ENCODE peak calls at places on chromosomes 13 and 19, in five cellular contexts. Y, H, P, U and I are unnamed samples.

GRCh38 chr19:1860133-1860775 is 3.1 kb downstream of the KLF16 start:
- DNase-seq in Y (peak; percentile 64), H (peak; percentile 50), P (peak; percentile 33), U (no peak), I (peak; percentile 79)

GRCh38 chr13:66210677-66211076 is 1019.5 kb downstream of the PCDH9 start:
- DNase-seq in Y (no peak), H (no peak), P (peak; percentile 20), U (peak; percentile 28), I (no peak)

GRCh38 chr19:12983561-12984142 is 11.6 kb upstream of the NFIX start:
- DNase-seq in Y (peak; percentile 91), H (peak; percentile 83), P (peak; percentile 31), U (peak; percentile 82), I (peak; percentile 84)

GRCh38 chr13:112182831-112183543 is 116.0 kb downstream of the SOX1 start:
- DNase-seq in Y (no peak), H (no peak), P (no peak), U (no peak), I (no peak)

GRCh38 chr13:49086711-49087110 is 111.0 kb downstream of the FNDC3A start:
- DNase-seq in Y (no peak), H (no peak), P (peak; percentile 88), U (no peak), I (no peak)

GRCh38 chr19:50325310-50326100 is 3.7 kb downstream of the KCNC3 start:
- DNase-seq in Y (peak; percentile 83), H (peak; percentile 74), P (no peak), U (peak; percentile 94), I (peak; percentile 72)

GRCh38 chr13:34143637-34144036 is 325.7 kb downstream of the RFC3 start:
- DNase-seq in Y (no peak), H (no peak), P (peak; percentile 29), U (no peak), I (no peak)

GRCh38 chr13:92573467-92574057 is 653.0 kb upstream of the GPC6 start:
- DNase-seq in Y (no peak), H (no peak), P (peak; percentile 21), U (no peak), I (no peak)

GRCh38 chr19:3821857-3822364 is 35.7 kb upstream of the MATK start:
- DNase-seq in Y (peak; percentile 82), H (peak; percentile 90), P (no peak), U (peak; percentile 41), I (peak; percentile 60)

GRCh38 chr13:50720856-50721663 is 122.4 kb downstream of the DLEU7 start:
- DNase-seq in Y (no peak), H (no peak), P (peak; percentile 58), U (no peak), I (no peak)

GRCh38 chr19:50383307-50383851 is 768 bp upstream of the POLD1 start:
- DNase-seq in Y (no peak), H (no peak), P (no peak), U (no peak), I (no peak)

GRCh38 chr19:33726756-33727155 is 69.9 kb upstream of the KCTD15 start:
- DNase-seq in Y (no peak), H (no peak), P (no peak), U (no peak), I (no peak)

GRCh38 chr19:29404951-29405727 is 120.7 kb upstream of the VSTM2B start:
- DNase-seq in Y (no peak), H (no peak), P (no peak), U (no peak), I (no peak)

GRCh38 chr13:110937511-110938303 is 22.8 kb upstream of the ANKRD10 start:
- DNase-seq in Y (no peak), H (no peak), P (no peak), U (no peak), I (no peak)

GRCh38 chr19:10752237-10752912 is 34.5 kb downstream of the DNM2 start:
- DNase-seq in Y (peak; percentile 61), H (no peak), P (no peak), U (no peak), I (no peak)

GRCh38 chr13:113955691-113956090 is 18.2 kb downstream of the C13orf46 start:
- DNase-seq in Y (peak; percentile 18), H (no peak), P (no peak), U (no peak), I (peak; percentile 8)

GRCh38 chr19:50717026-50717723 is 2.4 kb downstream of the SHANK1 start:
- DNase-seq in Y (no peak), H (no peak), P (no peak), U (no peak), I (no peak)

GRCh38 chr19:728011-728410 is 19.3 kb downstream of the PALM start:
- DNase-seq in Y (peak; percentile 88), H (no peak), P (no peak), U (no peak), I (peak; percentile 91)

GRCh38 chr13:72430923-72431322 is 296.5 kb downstream of the MZT1 start:
- DNase-seq in Y (no peak), H (no peak), P (no peak), U (no peak), I (no peak)

GRCh38 chr13:25372275-25373081 is 704 bp downstream of the ATP8A2 start:
- DNase-seq in Y (no peak), H (no peak), P (no peak), U (no peak), I (no peak)

GRCh38 chr13:49444517-49445395 is 682 bp downstream of the SETDB2 start:
- DNase-seq in Y (no peak), H (peak; percentile 2), P (peak; percentile 69), U (peak; percentile 5), I (no peak)

GRCh38 chr13:44653261-44653660 is 77.1 kb upstream of the TSC22D1 start:
- DNase-seq in Y (no peak), H (no peak), P (peak; percentile 20), U (no peak), I (no peak)

GRCh38 chr13:43245374-43245964 is 222.1 kb downstream of the DNAJC15 start:
- DNase-seq in Y (no peak), H (no peak), P (peak; percentile 81), U (peak; percentile 37), I (no peak)

GRCh38 chr13:40562975-40563349 is 103.5 kb downstream of the FOXO1 start:
- DNase-seq in Y (no peak), H (no peak), P (no peak), U (no peak), I (no peak)

GRCh38 chr13:70310720-70311119 is 202.5 kb upstream of the KLHL1 start:
- DNase-seq in Y (no peak), H (no peak), P (peak; percentile 67), U (no peak), I (no peak)

GRCh38 chr13:75326173-75327131 is 155.5 kb downstream of the TBC1D4 start:
- DNase-seq in Y (no peak), H (peak; percentile 57), P (no peak), U (peak; percentile 34), I (peak; percentile 28)

GRCh38 chr19:32599258-32599657 is 18.3 kb downstream of the PDCD5 start:
- DNase-seq in Y (no peak), H (no peak), P (no peak), U (no peak), I (no peak)

GRCh38 chr13:27379694-27380596 is 44.5 kb upstream of the GTF3A start:
- DNase-seq in Y (peak; percentile 53), H (peak; percentile 51), P (peak; percentile 29), U (peak; percentile 48), I (peak; percentile 38)

GRCh38 chr13:27006519-27007161 is 165.0 kb downstream of the USP12 start:
- DNase-seq in Y (peak; percentile 36), H (no peak), P (no peak), U (no peak), I (no peak)

GRCh38 chr13:103514188-103514587 is 448.0 kb upstream of the SLC10A2 start:
- DNase-seq in Y (no peak), H (no peak), P (no peak), U (no peak), I (no peak)